ENCODE peak calls at places on chromosomes 1 and 21, in four cellular contexts. B, D, H and R are unnamed samples.

GRCh38 chr1:147080013-147080661 is 92.1 kb downstream of the PRKAB2 start:
- DNase-seq in B (no peak), D (no peak), H (no peak), R (no peak)

GRCh38 chr1:166603296-166603695 is 236.0 kb upstream of the POGK start:
- DNase-seq in B (no peak), D (no peak), H (no peak), R (no peak)

GRCh38 chr1:8814870-8815269 is 2.6 kb downstream of the RERE start:
- DNase-seq in B (no peak), D (peak), H (no peak), R (no peak)

GRCh38 chr1:42743302-42744029 is 3.4 kb upstream of the CLDN19 start:
- DNase-seq in B (no peak), D (peak), H (no peak), R (no peak)

GRCh38 chr1:169918927-169919326 is 25.2 kb upstream of the SCYL3 start:
- DNase-seq in B (no peak), D (no peak), H (no peak), R (no peak)

GRCh38 chr1:28668956-28669719 is 554 bp downstream of the GMEB1 start:
- DNase-seq in B (peak), D (peak), H (peak), R (peak)

GRCh38 chr1:215146252-215146975 is 63.9 kb downstream of the KCNK2 start:
- DNase-seq in B (peak), D (no peak), H (no peak), R (no peak)

GRCh38 chr1:177914603-177915002 is 55.3 kb downstream of the SEC16B start:
- DNase-seq in B (no peak), D (no peak), H (no peak), R (no peak)

GRCh38 chr1:11680270-11681070 is 478 bp downstream of the MAD2L2 start:
- DNase-seq in B (peak), D (peak), H (no peak), R (no peak)

GRCh38 chr1:234611799-234612351 is 1.9 kb upstream of the IRF2BP2 start:
- DNase-seq in B (peak), D (peak), H (no peak), R (peak)

GRCh38 chr1:153541641-153542569 is 1.2 kb upstream of the S100A5 start:
- DNase-seq in B (no peak), D (peak), H (no peak), R (peak)

GRCh38 chr21:38839683-38840286 is 34.1 kb downstream of the ETS2 start:
- DNase-seq in B (no peak), D (no peak), H (no peak), R (no peak)

GRCh38 chr1:79398501-79398900 is 392.0 kb upstream of the ADGRL4 start:
- DNase-seq in B (no peak), D (no peak), H (no peak), R (no peak)

GRCh38 chr1:11880911-11881748 is 22.4 kb upstream of the NPPB start:
- DNase-seq in B (no peak), D (no peak), H (no peak), R (no peak)

GRCh38 chr1:119008483-119009299 is 20.5 kb upstream of the TBX15 start:
- DNase-seq in B (no peak), D (peak), H (no peak), R (no peak)

GRCh38 chr1:9927259-9927658 is 15.9 kb downstream of the LZIC start:
- DNase-seq in B (no peak), D (no peak), H (no peak), R (no peak)

GRCh38 chr1:221865808-221866207 is 123.9 kb upstream of the DUSP10 start:
- DNase-seq in B (no peak), D (no peak), H (no peak), R (no peak)

GRCh38 chr1:208437416-208437815 is 193.2 kb upstream of the PLXNA2 start:
- DNase-seq in B (no peak), D (no peak), H (no peak), R (no peak)

GRCh38 chr1:85838238-85838637 is 130.0 kb upstream of the ZNHIT6 start:
- DNase-seq in B (no peak), D (no peak), H (no peak), R (no peak)

GRCh38 chr21:45954271-45954670 is 27.3 kb upstream of the COL6A1 start:
- DNase-seq in B (no peak), D (no peak), H (no peak), R (no peak)

GRCh38 chr1:109425391-109425790 is 857 bp downstream of the PSMA5 start:
- DNase-seq in B (no peak), D (no peak), H (peak), R (no peak)

GRCh38 chr1:38009088-38009840 is 3.3 kb upstream of the UTP11 start:
- DNase-seq in B (no peak), D (peak), H (no peak), R (no peak)

GRCh38 chr1:18415448-18415960 is 65.2 kb upstream of the KLHDC7A start:
- DNase-seq in B (no peak), D (peak), H (no peak), R (no peak)

GRCh38 chr1:201941420-201942128 is 4.8 kb downstream of the LMOD1 start:
- DNase-seq in B (no peak), D (peak), H (no peak), R (no peak)

GRCh38 chr1:204577794-204578478 is 61.7 kb downstream of the MDM4 start:
- DNase-seq in B (no peak), D (no peak), H (no peak), R (no peak)

GRCh38 chr1:16217061-16217785 is 4.8 kb upstream of the ARHGEF19 start:
- DNase-seq in B (peak), D (peak), H (peak), R (peak)

GRCh38 chr1:195763907-195764183 is 844.4 kb downstream of the KCNT2 start:
- DNase-seq in B (no peak), D (no peak), H (no peak), R (no peak)

GRCh38 chr1:204296431-204296988 is 63.2 kb downstream of the PLEKHA6 start:
- DNase-seq in B (no peak), D (peak), H (no peak), R (no peak)

GRCh38 chr1:99264201-99265021 is at the start of gene PLPPR4:
- DNase-seq in B (peak), D (peak), H (peak), R (peak)

GRCh38 chr1:68495968-68496679 is 758 bp downstream of the DEPDC1 start:
- DNase-seq in B (no peak), D (no peak), H (peak), R (no peak)

GRCh38 chr1:203041351-203041932 is 15.2 kb downstream of the PPFIA4 start:
- DNase-seq in B (no peak), D (no peak), H (no peak), R (no peak)
- TF ChIP-seq POLR2A in B (no peak), D (no peak), H (no peak), R (no peak)

GRCh38 chr1:207404849-207405525 is 49.1 kb upstream of the CR2 start:
- DNase-seq in B (no peak), D (no peak), H (no peak), R (no peak)
- TF ChIP-seq POLR2A in B (no peak), D (no peak), H (no peak), R (no peak)

GRCh38 chr1:35179864-35180263 is 13.1 kb downstream of the SFPQ start:
- DNase-seq in B (no peak), D (no peak), H (no peak), R (no peak)

GRCh38 chr1:35178295-35178695 is 14.7 kb downstream of the SFPQ start:
- DNase-seq in B (no peak), D (no peak), H (no peak), R (no peak)

GRCh38 chr1:35175067-35176001 is 17.6 kb downstream of the SFPQ start:
- DNase-seq in B (no peak), D (no peak), H (no peak), R (no peak)

GRCh38 chr1:35178874-35179380 is 14.0 kb downstream of the SFPQ start:
- DNase-seq in B (no peak), D (no peak), H (no peak), R (no peak)

GRCh38 chr1:35177237-35177786 is 15.6 kb downstream of the SFPQ start:
- DNase-seq in B (no peak), D (no peak), H (no peak), R (no peak)
- TF ChIP-seq POLR2A in B (no peak), D (no peak), H (peak), R (no peak)

DNA sequence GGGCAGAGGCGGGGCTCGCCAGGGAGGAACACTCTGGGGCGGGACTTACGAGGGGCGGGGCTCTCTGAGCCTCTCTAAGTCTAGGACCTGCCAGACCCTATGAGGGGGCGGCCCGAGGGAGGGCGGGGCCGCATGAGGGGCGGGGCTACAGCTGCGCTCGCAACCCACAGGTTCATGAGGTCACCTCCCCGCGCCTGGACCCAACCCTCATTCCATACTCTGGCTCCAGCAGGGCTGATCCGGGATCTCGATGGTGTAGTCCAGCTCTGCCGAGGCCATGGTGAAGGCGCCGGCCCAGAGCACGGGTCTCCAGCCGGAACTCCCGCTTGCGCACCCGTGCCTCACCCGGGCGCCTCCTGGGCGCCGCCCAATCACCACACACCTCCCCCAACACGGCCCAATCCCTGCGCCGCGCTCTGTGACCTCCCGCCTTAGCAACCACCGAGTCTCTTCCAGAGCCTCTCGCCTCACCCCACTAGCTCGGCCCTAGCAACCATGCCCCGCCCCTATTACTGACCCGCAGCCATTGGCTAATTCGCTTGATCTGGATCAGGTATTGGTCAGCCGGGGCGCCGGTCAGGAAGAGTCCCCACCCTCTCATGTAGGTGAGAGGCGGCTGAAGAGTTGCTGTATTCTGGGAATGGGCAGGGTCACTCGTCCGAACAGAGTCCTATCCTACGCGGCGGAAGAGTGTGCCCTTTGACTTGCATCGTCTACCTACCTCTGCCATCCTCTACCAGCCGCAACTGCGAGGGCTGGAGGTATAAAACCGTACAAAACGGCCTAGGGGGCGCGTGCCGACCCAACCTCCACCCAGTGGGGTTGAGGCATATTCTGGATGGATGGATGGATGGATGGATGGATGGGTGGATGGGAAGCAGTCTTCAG is at the start of the genes ARMH1 and TMEM53:
- DNase-seq in B (peak), D (peak), H (peak), R (peak)
- TF ChIP-seq POLR2A in B (peak), D (no peak), H (peak), R (no peak)

GRCh38 chr1:54569339-54569738 is 21.3 kb downstream of the ACOT11 start:
- DNase-seq in B (no peak), D (no peak), H (no peak), R (peak)
- TF ChIP-seq POLR2A in B (no peak), D (no peak), H (no peak), R (no peak)

GRCh38 chr1:1230656-1231399 is 973 bp downstream of the SDF4 start:
- DNase-seq in B (peak), D (no peak), H (no peak), R (no peak)
- TF ChIP-seq POLR2A in B (peak), D (no peak), H (no peak), R (no peak)

GRCh38 chr1:33004628-33005027 is 32.1 kb downstream of the AK2 start:
- DNase-seq in B (no peak), D (no peak), H (no peak), R (no peak)
- TF ChIP-seq POLR2A in B (no peak), D (no peak), H (no peak), R (no peak)

GRCh38 chr1:39845569-39846566 is 37.4 kb downstream of the TRIT1 start:
- DNase-seq in B (peak), D (peak), H (no peak), R (peak)
- TF ChIP-seq POLR2A in B (peak), D (no peak), H (peak), R (no peak)

GRCh38 chr1:188826800-188827199 is 1650.9 kb downstream of the BRINP3 start:
- DNase-seq in B (no peak), D (no peak), H (no peak), R (no peak)
- TF ChIP-seq POLR2A in B (no peak), D (no peak), H (no peak), R (no peak)